ENCODE peak calls at places on chromosomes 1 and 21, in ten cellular contexts. One of them, this sample, is unnamed.

GRCh38 chr1:189619682-189620332 is 857.9 kb downstream of the BRINP3 start:
- DNase-seq in upper lobe of left lung: no peak
- DNase-seq in H9: no peak
- DNase-seq in cardiac muscle cell: no peak
- DNase-seq in lower lobe of right lung: no peak
- DNase-seq in HFFc6: peak
- DNase-seq in fibroblast of mammary gland: peak
- DNase-seq in foreskin fibroblast: peak
- DNase-seq in astrocyte of the spinal cord: peak
- DNase-seq in left ventricle myocardium inferior: no peak
- DNase-seq in this sample: no peak

GRCh38 chr1:94339229-94339927 is 78.8 kb upstream of the ABCD3 start:
- DNase-seq in upper lobe of left lung: peak
- DNase-seq in H9: no peak
- DNase-seq in cardiac muscle cell: no peak
- DNase-seq in lower lobe of right lung: no peak
- DNase-seq in HFFc6: no peak
- DNase-seq in fibroblast of mammary gland: no peak
- DNase-seq in foreskin fibroblast: no peak
- DNase-seq in astrocyte of the spinal cord: no peak
- DNase-seq in left ventricle myocardium inferior: no peak
- DNase-seq in this sample: no peak

GRCh38 chr21:26717146-26717739 is 128.0 kb downstream of the ADAMTS1 start:
- DNase-seq in upper lobe of left lung: no peak
- DNase-seq in H9: no peak
- DNase-seq in cardiac muscle cell: peak
- DNase-seq in lower lobe of right lung: no peak
- DNase-seq in HFFc6: peak
- DNase-seq in fibroblast of mammary gland: peak
- DNase-seq in foreskin fibroblast: peak
- DNase-seq in astrocyte of the spinal cord: peak
- DNase-seq in left ventricle myocardium inferior: no peak
- DNase-seq in this sample: no peak

GRCh38 chr1:110059133-110059863 is 11.2 kb downstream of the ALX3 start:
- DNase-seq in upper lobe of left lung: no peak
- DNase-seq in H9: no peak
- DNase-seq in cardiac muscle cell: no peak
- DNase-seq in lower lobe of right lung: no peak
- DNase-seq in HFFc6: no peak
- DNase-seq in fibroblast of mammary gland: no peak
- DNase-seq in foreskin fibroblast: no peak
- DNase-seq in astrocyte of the spinal cord: no peak
- DNase-seq in left ventricle myocardium inferior: no peak
- DNase-seq in this sample: no peak

GRCh38 chr1:201330541-201330940 is 46.9 kb downstream of the TNNT2 start:
- DNase-seq in upper lobe of left lung: no peak
- DNase-seq in H9: no peak
- DNase-seq in cardiac muscle cell: no peak
- DNase-seq in lower lobe of right lung: peak
- DNase-seq in HFFc6: no peak
- DNase-seq in fibroblast of mammary gland: no peak
- DNase-seq in foreskin fibroblast: no peak
- DNase-seq in astrocyte of the spinal cord: no peak
- DNase-seq in left ventricle myocardium inferior: no peak
- DNase-seq in this sample: no peak

GRCh38 chr1:152109231-152109997 is 5.8 kb downstream of the TCHH start:
- DNase-seq in upper lobe of left lung: no peak
- DNase-seq in H9: peak
- DNase-seq in cardiac muscle cell: no peak
- DNase-seq in lower lobe of right lung: no peak
- DNase-seq in HFFc6: no peak
- DNase-seq in fibroblast of mammary gland: no peak
- DNase-seq in foreskin fibroblast: peak
- DNase-seq in astrocyte of the spinal cord: peak
- DNase-seq in left ventricle myocardium inferior: no peak
- DNase-seq in this sample: no peak

GRCh38 chr21:31157756-31158155 is 119.5 kb upstream of the KRTAP19-8 start:
- DNase-seq in upper lobe of left lung: no peak
- DNase-seq in H9: no peak
- DNase-seq in cardiac muscle cell: no peak
- DNase-seq in lower lobe of right lung: no peak
- DNase-seq in HFFc6: no peak
- DNase-seq in fibroblast of mammary gland: no peak
- DNase-seq in foreskin fibroblast: no peak
- DNase-seq in astrocyte of the spinal cord: no peak
- DNase-seq in left ventricle myocardium inferior: no peak
- DNase-seq in this sample: no peak

GRCh38 chr21:26776320-26777021 is 68.7 kb downstream of the ADAMTS1 start:
- DNase-seq in upper lobe of left lung: no peak
- DNase-seq in H9: no peak
- DNase-seq in cardiac muscle cell: no peak
- DNase-seq in lower lobe of right lung: no peak
- DNase-seq in HFFc6: peak
- DNase-seq in fibroblast of mammary gland: peak
- DNase-seq in foreskin fibroblast: peak
- DNase-seq in astrocyte of the spinal cord: peak
- DNase-seq in left ventricle myocardium inferior: no peak
- DNase-seq in this sample: no peak

GRCh38 chr1:21893046-21893805 is 43.9 kb downstream of the HSPG2 start:
- DNase-seq in upper lobe of left lung: no peak
- DNase-seq in H9: no peak
- DNase-seq in cardiac muscle cell: no peak
- DNase-seq in lower lobe of right lung: no peak
- DNase-seq in HFFc6: no peak
- DNase-seq in fibroblast of mammary gland: no peak
- DNase-seq in foreskin fibroblast: no peak
- DNase-seq in astrocyte of the spinal cord: no peak
- DNase-seq in left ventricle myocardium inferior: no peak
- DNase-seq in this sample: no peak

GRCh38 chr1:116024629-116025028 is 48.3 kb downstream of the SLC22A15 start:
- DNase-seq in upper lobe of left lung: no peak
- DNase-seq in H9: no peak
- DNase-seq in cardiac muscle cell: no peak
- DNase-seq in lower lobe of right lung: no peak
- DNase-seq in HFFc6: no peak
- DNase-seq in fibroblast of mammary gland: no peak
- DNase-seq in foreskin fibroblast: no peak
- DNase-seq in astrocyte of the spinal cord: no peak
- DNase-seq in left ventricle myocardium inferior: no peak
- DNase-seq in this sample: no peak

GRCh38 chr1:116015679-116016078 is 39.4 kb downstream of the SLC22A15 start:
- DNase-seq in upper lobe of left lung: no peak
- DNase-seq in H9: no peak
- DNase-seq in cardiac muscle cell: no peak
- DNase-seq in lower lobe of right lung: no peak
- DNase-seq in HFFc6: no peak
- DNase-seq in fibroblast of mammary gland: no peak
- DNase-seq in foreskin fibroblast: no peak
- DNase-seq in astrocyte of the spinal cord: no peak
- DNase-seq in left ventricle myocardium inferior: no peak
- DNase-seq in this sample: no peak

GRCh38 chr1:116019653-116020253 is 43.4 kb downstream of the SLC22A15 start:
- DNase-seq in upper lobe of left lung: no peak
- DNase-seq in H9: no peak
- DNase-seq in cardiac muscle cell: no peak
- DNase-seq in lower lobe of right lung: no peak
- DNase-seq in HFFc6: no peak
- DNase-seq in fibroblast of mammary gland: no peak
- DNase-seq in foreskin fibroblast: no peak
- DNase-seq in astrocyte of the spinal cord: no peak
- DNase-seq in left ventricle myocardium inferior: no peak
- DNase-seq in this sample: no peak

GRCh38 chr1:116018007-116018406 is 41.7 kb downstream of the SLC22A15 start:
- DNase-seq in upper lobe of left lung: no peak
- DNase-seq in H9: no peak
- DNase-seq in cardiac muscle cell: no peak
- DNase-seq in lower lobe of right lung: no peak
- DNase-seq in HFFc6: no peak
- DNase-seq in fibroblast of mammary gland: no peak
- DNase-seq in foreskin fibroblast: no peak
- DNase-seq in astrocyte of the spinal cord: no peak
- DNase-seq in left ventricle myocardium inferior: no peak
- DNase-seq in this sample: no peak

DNA sequence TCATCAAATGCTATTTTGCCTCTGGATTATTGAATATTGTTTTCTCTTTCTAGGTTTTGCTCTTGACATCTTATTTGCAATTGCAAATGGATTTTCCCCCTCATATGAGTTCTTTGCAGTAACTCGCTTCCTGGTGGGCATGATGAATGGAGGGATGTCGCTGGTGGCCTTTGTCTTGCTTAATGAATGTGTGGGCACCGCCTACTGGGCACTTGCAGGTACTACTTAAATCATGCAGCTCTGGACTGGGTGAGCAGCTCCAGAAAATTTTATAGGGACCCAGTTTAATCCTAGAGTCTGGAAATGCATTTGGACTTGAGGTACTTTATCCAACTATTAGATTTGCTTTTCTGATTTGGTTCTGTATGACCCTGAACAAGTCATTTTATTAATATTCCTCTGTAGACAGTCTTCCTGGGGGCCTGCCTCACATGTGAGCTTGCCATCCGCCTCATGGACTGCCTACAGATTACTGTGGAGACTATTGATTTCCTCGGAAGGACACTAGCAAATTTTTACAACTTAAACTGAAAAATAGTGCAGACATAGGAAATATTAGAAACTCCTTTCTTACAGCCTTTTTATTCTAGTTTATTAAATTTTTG is 44.5 kb downstream of the SLC22A15 start:
- DNase-seq in upper lobe of left lung: no peak
- DNase-seq in H9: peak
- DNase-seq in cardiac muscle cell: peak
- DNase-seq in lower lobe of right lung: peak
- DNase-seq in HFFc6: peak
- DNase-seq in fibroblast of mammary gland: peak
- DNase-seq in foreskin fibroblast: peak
- DNase-seq in astrocyte of the spinal cord: peak
- DNase-seq in left ventricle myocardium inferior: peak
- DNase-seq in this sample: no peak
- TF ChIP-seq CTCF in upper lobe of left lung: peak
- TF ChIP-seq CTCF in H9: peak
- TF ChIP-seq CTCF in cardiac muscle cell: peak
- TF ChIP-seq CTCF in lower lobe of right lung: peak
- TF ChIP-seq CTCF in HFFc6: peak
- TF ChIP-seq CTCF in fibroblast of mammary gland: peak
- TF ChIP-seq CTCF in foreskin fibroblast: peak
- TF ChIP-seq CTCF in astrocyte of the spinal cord: peak
- TF ChIP-seq CTCF in left ventricle myocardium inferior: peak
- TF ChIP-seq CTCF in this sample: peak

GRCh38 chr1:19582318-19582717 is 61.8 kb upstream of the NBL1 start:
- DNase-seq in upper lobe of left lung: no peak
- DNase-seq in H9: peak
- DNase-seq in cardiac muscle cell: peak
- DNase-seq in lower lobe of right lung: peak
- DNase-seq in HFFc6: no peak
- DNase-seq in fibroblast of mammary gland: peak
- DNase-seq in foreskin fibroblast: no peak
- DNase-seq in astrocyte of the spinal cord: no peak
- DNase-seq in left ventricle myocardium inferior: peak
- DNase-seq in this sample: no peak
- TF ChIP-seq CTCF in upper lobe of left lung: peak
- TF ChIP-seq CTCF in H9: peak
- TF ChIP-seq CTCF in cardiac muscle cell: peak
- TF ChIP-seq CTCF in lower lobe of right lung: peak
- TF ChIP-seq CTCF in HFFc6: peak
- TF ChIP-seq CTCF in fibroblast of mammary gland: peak
- TF ChIP-seq CTCF in foreskin fibroblast: peak
- TF ChIP-seq CTCF in astrocyte of the spinal cord: peak
- TF ChIP-seq CTCF in left ventricle myocardium inferior: peak
- TF ChIP-seq CTCF in this sample: peak

GRCh38 chr1:223659711-223660110 is 5.8 kb downstream of the CAPN8 start:
- DNase-seq in upper lobe of left lung: no peak
- DNase-seq in H9: no peak
- DNase-seq in cardiac muscle cell: no peak
- DNase-seq in lower lobe of right lung: no peak
- DNase-seq in HFFc6: no peak
- DNase-seq in fibroblast of mammary gland: no peak
- DNase-seq in foreskin fibroblast: no peak
- DNase-seq in astrocyte of the spinal cord: no peak
- DNase-seq in left ventricle myocardium inferior: no peak
- DNase-seq in this sample: no peak

GRCh38 chr1:223665592-223666312 is at the start of gene CAPN8:
- DNase-seq in upper lobe of left lung: no peak
- DNase-seq in H9: no peak
- DNase-seq in cardiac muscle cell: no peak
- DNase-seq in lower lobe of right lung: no peak
- DNase-seq in HFFc6: peak
- DNase-seq in fibroblast of mammary gland: no peak
- DNase-seq in foreskin fibroblast: no peak
- DNase-seq in astrocyte of the spinal cord: no peak
- DNase-seq in left ventricle myocardium inferior: no peak
- DNase-seq in this sample: no peak

GRCh38 chr1:223664106-223664505 is 1.4 kb downstream of the CAPN8 start:
- DNase-seq in upper lobe of left lung: no peak
- DNase-seq in H9: no peak
- DNase-seq in cardiac muscle cell: no peak
- DNase-seq in lower lobe of right lung: no peak
- DNase-seq in HFFc6: no peak
- DNase-seq in fibroblast of mammary gland: no peak
- DNase-seq in foreskin fibroblast: no peak
- DNase-seq in astrocyte of the spinal cord: no peak
- DNase-seq in left ventricle myocardium inferior: no peak
- DNase-seq in this sample: no peak

GRCh38 chr1:223667484-223668182 is 2.1 kb upstream of the CAPN8 start:
- DNase-seq in upper lobe of left lung: no peak
- DNase-seq in H9: no peak
- DNase-seq in cardiac muscle cell: no peak
- DNase-seq in lower lobe of right lung: no peak
- DNase-seq in HFFc6: no peak
- DNase-seq in fibroblast of mammary gland: peak
- DNase-seq in foreskin fibroblast: no peak
- DNase-seq in astrocyte of the spinal cord: no peak
- DNase-seq in left ventricle myocardium inferior: no peak
- DNase-seq in this sample: no peak

GRCh38 chr1:223662943-223663342 is 2.6 kb downstream of the CAPN8 start:
- DNase-seq in upper lobe of left lung: no peak
- DNase-seq in H9: no peak
- DNase-seq in cardiac muscle cell: no peak
- DNase-seq in lower lobe of right lung: no peak
- DNase-seq in HFFc6: no peak
- DNase-seq in fibroblast of mammary gland: no peak
- DNase-seq in foreskin fibroblast: no peak
- DNase-seq in astrocyte of the spinal cord: no peak
- DNase-seq in left ventricle myocardium inferior: no peak
- DNase-seq in this sample: no peak
- TF ChIP-seq CTCF in upper lobe of left lung: no peak
- TF ChIP-seq CTCF in H9: no peak
- TF ChIP-seq CTCF in cardiac muscle cell: no peak
- TF ChIP-seq CTCF in lower lobe of right lung: no peak
- TF ChIP-seq CTCF in HFFc6: no peak
- TF ChIP-seq CTCF in fibroblast of mammary gland: no peak
- TF ChIP-seq CTCF in foreskin fibroblast: no peak
- TF ChIP-seq CTCF in astrocyte of the spinal cord: no peak
- TF ChIP-seq CTCF in left ventricle myocardium inferior: no peak
- TF ChIP-seq CTCF in this sample: no peak

DNA sequence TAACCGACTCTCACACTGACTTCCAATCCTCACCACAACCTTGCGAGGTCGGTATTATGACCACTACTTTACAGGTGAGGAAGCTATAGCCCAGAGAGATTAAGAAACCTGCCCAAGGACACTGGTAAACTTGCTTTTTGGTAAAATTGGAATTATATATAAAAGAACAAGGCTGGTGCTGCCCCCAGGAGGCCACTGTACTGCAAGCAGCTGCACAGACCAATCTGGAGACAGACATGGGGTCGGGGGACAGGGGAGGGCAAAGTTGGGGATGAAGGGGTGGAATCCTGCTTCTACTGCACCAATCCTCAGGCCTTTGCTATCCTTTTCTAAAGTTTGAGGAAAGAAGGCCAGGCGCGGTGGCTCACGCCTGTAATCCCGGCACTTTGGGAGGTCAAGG is 280.8 kb downstream of the SPATA17 start:
- DNase-seq in upper lobe of left lung: no peak
- DNase-seq in H9: peak
- DNase-seq in cardiac muscle cell: no peak
- DNase-seq in lower lobe of right lung: no peak
- DNase-seq in HFFc6: no peak
- DNase-seq in fibroblast of mammary gland: no peak
- DNase-seq in foreskin fibroblast: no peak
- DNase-seq in astrocyte of the spinal cord: no peak
- DNase-seq in left ventricle myocardium inferior: no peak
- DNase-seq in this sample: no peak
- TF ChIP-seq CTCF in upper lobe of left lung: no peak
- TF ChIP-seq CTCF in H9: peak
- TF ChIP-seq CTCF in cardiac muscle cell: no peak
- TF ChIP-seq CTCF in lower lobe of right lung: no peak
- TF ChIP-seq CTCF in HFFc6: no peak
- TF ChIP-seq CTCF in fibroblast of mammary gland: no peak
- TF ChIP-seq CTCF in foreskin fibroblast: no peak
- TF ChIP-seq CTCF in astrocyte of the spinal cord: peak
- TF ChIP-seq CTCF in left ventricle myocardium inferior: no peak
- TF ChIP-seq CTCF in this sample: peak